ENCODE peak calls at places on chromosomes 16 and 17, in four cellular contexts. E, V, J and T are unnamed samples.

GRCh38 chr16:12339686-12340085 is 363.2 kb downstream of the SNX29 start:
- DNase-seq in E (no peak), V (no peak), J (no peak), T (no peak)

GRCh38 chr16:49596699-49597291 is 223.2 kb downstream of the C16orf78 start:
- DNase-seq in E (no peak), V (peak; percentile 16), J (no peak), T (no peak)

GRCh38 chr16:54066451-54067056 is 220.0 kb downstream of the IRX3 start:
- DNase-seq in E (peak; percentile 39), V (peak; percentile 53), J (no peak), T (no peak)

GRCh38 chr17:381941-382643 is 29.5 kb upstream of the RPH3AL start:
- DNase-seq in E (no peak), V (no peak), J (no peak), T (no peak)

GRCh38 chr17:32590974-32591373 is 104.2 kb downstream of the CDK5R1 start:
- DNase-seq in E (no peak), V (no peak), J (no peak), T (no peak)

GRCh38 chr16:88561485-88562369 is 8.5 kb upstream of the ZC3H18 start:
- DNase-seq in E (no peak), V (peak; percentile 60), J (no peak), T (no peak)

GRCh38 chr17:43683928-43684653 is 22.4 kb upstream of the MEOX1 start:
- DNase-seq in E (no peak), V (no peak), J (no peak), T (no peak)

GRCh38 chr16:31484491-31485171 is 1.7 kb downstream of the SLC5A2 start:
- DNase-seq in E (peak; percentile 78), V (no peak), J (no peak), T (no peak)

GRCh38 chr16:89093602-89094251 is at the start of gene ACSF3:
- DNase-seq in E (no peak), V (peak; percentile 57), J (no peak), T (no peak)

GRCh38 chr17:35486920-35487727 is 38.6 kb upstream of the SLFN13 start:
- DNase-seq in E (no peak), V (peak; percentile 31), J (no peak), T (peak; percentile 55)

GRCh38 chr17:79950306-79950705 is 85.4 kb downstream of the TBC1D16 start:
- DNase-seq in E (no peak), V (peak; percentile 22), J (no peak), T (peak; percentile 78)

GRCh38 chr17:78141437-78142112 is 4.6 kb upstream of the C17orf99 start:
- DNase-seq in E (no peak), V (no peak), J (no peak), T (no peak)

GRCh38 chr17:45703348-45703747 is 80.8 kb upstream of the CRHR1 start:
- DNase-seq in E (no peak), V (no peak), J (no peak), T (no peak)

GRCh38 chr16:84874004-84874435 is 54.2 kb downstream of the CRISPLD2 start:
- DNase-seq in E (no peak), V (no peak), J (no peak), T (no peak)

GRCh38 chr16:68367034-68367433 is 56.2 kb downstream of the PRMT7 start:
- DNase-seq in E (peak; percentile 53), V (peak; percentile 62), J (no peak), T (no peak)

GRCh38 chr17:7010523-7010922 is 1.9 kb upstream of the RNASEK start:
- DNase-seq in E (no peak), V (no peak), J (no peak), T (no peak)

GRCh38 chr16:58021661-58022551 is 3.6 kb upstream of the MMP15 start:
- DNase-seq in E (no peak), V (no peak), J (no peak), T (no peak)

GRCh38 chr17:33436321-33436720 is 143.2 kb upstream of the ASIC2 start:
- DNase-seq in E (no peak), V (no peak), J (no peak), T (no peak)

GRCh38 chr17:69066482-69066881 is 5.8 kb upstream of the ABCA9 start:
- DNase-seq in E (no peak), V (no peak), J (no peak), T (no peak)

GRCh38 chr16:9695152-9695551 is 487.1 kb downstream of the GRIN2A start:
- DNase-seq in E (no peak), V (no peak), J (no peak), T (no peak)

GRCh38 chr16:28267356-28267755 is 25.0 kb upstream of the SBK1 start:
- DNase-seq in E (no peak), V (no peak), J (no peak), T (no peak)

GRCh38 chr16:73878616-73879015 is 418.0 kb upstream of the PSMD7 start:
- DNase-seq in E (peak; percentile 58), V (no peak), J (no peak), T (no peak)
- TF ChIP-seq CTCF in E (peak; percentile 67), V (peak; percentile 68), J (peak; percentile 56), T (peak; percentile 56)

GRCh38 chr17:57593739-57594462 is 151.2 kb downstream of the CCDC182 start:
- DNase-seq in E (no peak), V (no peak), J (no peak), T (no peak)
- TF ChIP-seq CTCF in E (no peak), V (no peak), J (no peak), T (no peak)

DNA sequence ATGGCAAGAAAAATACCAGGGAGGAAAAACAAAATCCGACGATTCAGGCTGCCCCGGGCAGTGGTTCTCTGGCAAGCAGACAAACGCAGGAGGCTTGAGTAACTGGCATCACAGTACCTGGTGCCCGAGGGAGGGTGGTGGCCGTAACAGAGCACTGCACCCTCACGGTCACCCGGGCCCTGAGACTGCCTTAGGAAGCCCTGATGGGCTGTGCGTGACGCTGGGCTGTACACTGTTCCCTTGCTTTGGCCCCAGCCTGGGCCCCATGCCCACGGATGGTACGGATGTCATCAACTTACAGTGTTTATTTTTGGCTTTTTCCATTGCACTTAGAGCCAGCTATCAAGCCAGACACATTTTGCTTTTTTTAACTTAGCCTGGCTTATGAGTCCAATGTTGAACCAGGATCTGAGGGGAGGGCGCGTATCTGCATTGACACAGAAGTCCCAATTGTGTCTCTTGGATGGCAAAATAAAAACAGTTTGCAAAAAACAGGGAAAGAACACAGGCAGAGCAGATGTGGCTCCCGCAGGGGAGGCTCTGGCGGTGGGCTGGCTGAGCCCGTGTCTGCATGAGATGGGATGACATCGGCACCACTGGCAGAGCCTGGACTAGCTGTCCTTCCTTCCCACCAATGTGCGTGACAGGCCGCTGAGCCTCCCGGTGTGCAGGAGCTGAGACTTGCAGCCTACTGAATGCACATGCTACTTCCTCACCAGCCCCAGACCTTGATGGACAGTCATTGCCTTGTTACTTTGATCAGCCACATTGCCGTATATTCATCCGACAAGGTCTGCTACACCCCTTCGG is 287.7 kb downstream of the FOXL1 start:
- DNase-seq in E (no peak), V (no peak), J (no peak), T (no peak)
- TF ChIP-seq CTCF in E (no peak), V (no peak), J (no peak), T (no peak)

DNA sequence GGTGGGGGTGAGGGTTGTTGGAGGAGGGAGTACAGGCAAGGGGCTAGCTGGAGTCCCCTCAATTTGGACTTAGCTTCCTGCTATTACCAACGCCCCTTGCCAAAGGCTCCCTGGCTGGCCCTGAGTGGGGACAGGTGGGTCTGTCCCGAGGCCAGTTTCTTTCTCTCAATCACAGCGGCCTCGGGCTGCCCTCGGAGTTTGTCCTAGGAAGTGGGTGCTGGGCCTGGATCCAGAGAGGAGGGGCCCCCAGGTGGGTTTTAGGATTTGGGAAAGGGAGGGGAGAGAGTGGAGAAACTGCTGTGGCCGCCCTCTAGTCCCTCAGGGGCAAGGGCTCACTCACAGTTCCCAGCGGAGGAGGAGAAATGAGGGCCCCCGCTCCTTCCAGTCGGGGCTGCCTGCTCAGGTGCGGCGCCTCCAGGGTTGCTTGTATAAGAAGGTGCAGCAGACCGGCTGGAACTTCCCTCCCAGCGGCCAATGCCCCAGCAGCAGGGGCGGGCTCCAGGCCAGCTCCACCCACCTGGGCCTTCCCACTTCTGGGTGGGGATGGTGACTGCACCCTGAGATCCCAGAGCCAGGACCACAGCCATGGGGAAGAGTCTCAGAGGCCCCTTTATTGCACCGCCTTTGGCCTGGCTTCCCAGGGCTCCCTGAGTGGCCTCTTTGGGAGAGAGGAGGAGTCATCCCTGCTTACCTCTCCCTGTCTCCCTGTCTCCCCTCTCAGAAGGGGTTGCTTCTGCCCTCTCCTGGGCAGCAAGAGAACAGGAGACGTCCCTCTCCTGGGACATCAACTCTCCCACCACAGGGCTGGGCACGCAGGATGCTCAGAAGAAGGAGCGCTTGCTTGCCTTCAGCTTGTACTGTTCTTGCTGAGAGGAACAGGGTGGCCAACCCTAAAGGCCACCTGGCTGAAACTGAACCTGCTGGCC is 112.0 kb upstream of the SMURF2 start:
- DNase-seq in E (peak; percentile 91), V (no peak), J (no peak), T (peak; percentile 72)
- TF ChIP-seq CTCF in E (peak; percentile 91), V (peak; percentile 11), J (no peak), T (peak; percentile 79)

GRCh38 chr16:79317521-79317920 is 283.0 kb downstream of the MAF start:
- DNase-seq in E (no peak), V (no peak), J (no peak), T (no peak)

GRCh38 chr16:79318137-79318899 is 282.2 kb downstream of the MAF start:
- DNase-seq in E (no peak), V (no peak), J (no peak), T (no peak)

GRCh38 chr16:79325211-79325610 is 275.3 kb downstream of the MAF start:
- DNase-seq in E (no peak), V (no peak), J (no peak), T (no peak)

GRCh38 chr16:79317026-79317425 is 283.5 kb downstream of the MAF start:
- DNase-seq in E (no peak), V (no peak), J (no peak), T (no peak)

GRCh38 chr16:79320956-79321355 is 279.6 kb downstream of the MAF start:
- DNase-seq in E (no peak), V (no peak), J (no peak), T (no peak)
- TF ChIP-seq CTCF in E (no peak), V (no peak), J (no peak), T (no peak)

DNA sequence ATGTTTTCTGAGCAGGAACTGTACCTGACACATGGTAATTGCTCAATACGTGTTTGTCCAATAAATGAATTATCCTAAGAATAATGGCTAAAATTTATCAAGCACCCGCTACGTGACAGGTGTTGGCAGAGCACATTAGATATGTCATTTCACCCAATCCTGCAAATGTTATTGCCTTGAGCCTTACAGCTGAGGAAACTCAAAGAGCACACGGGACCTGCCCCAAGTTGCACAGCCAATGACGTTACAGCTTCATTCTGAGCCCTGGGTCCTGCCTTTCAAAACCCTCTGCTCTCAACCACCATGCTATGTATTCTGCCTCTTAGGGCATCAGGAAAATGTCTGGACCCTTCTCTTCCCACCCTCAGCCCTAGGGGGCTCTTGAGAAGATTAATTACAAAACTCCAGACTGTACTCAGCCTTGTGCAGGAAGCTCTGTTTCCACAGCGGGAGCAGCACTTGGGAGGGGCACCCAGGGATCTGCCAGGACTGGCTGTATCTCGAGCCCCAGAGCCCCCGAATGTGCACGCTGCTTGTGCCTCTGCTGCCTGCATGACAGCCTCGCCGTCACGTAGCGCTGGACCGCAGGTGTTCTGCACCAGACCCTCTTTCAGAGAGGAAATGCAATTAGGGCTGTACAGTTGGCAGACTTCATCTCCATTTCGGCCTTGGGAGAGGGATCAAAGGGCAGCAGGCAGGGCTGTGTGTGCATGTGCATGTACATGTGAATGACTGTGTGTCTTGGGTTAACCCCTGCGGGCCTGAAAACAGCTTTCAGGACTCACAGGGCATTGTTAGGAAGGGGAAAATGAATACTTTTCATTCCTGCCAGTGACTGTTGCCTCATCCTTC is 71.6 kb downstream of the GPR139 start:
- DNase-seq in E (peak; percentile 44), V (no peak), J (no peak), T (no peak)
- TF ChIP-seq CTCF in E (peak; percentile 11), V (no peak), J (no peak), T (no peak)